ENCODE peak calls at places on chromosome 6, in seven cellular contexts. J, F, P, Y, U, G and A are unnamed samples.

GRCh38 chr6:147868493-147869222 is 360.2 kb downstream of the SAMD5 start:
- DNase-seq in Y (no peak), J (no peak), U (no peak), F (no peak), P (no peak), G (no peak), A (no peak)

GRCh38 chr6:170022291-170022722 is 268.6 kb downstream of the DLL1 start:
- DNase-seq in P (no peak), J (no peak), Y (no peak), F (no peak), G (no peak), U (peak), A (peak)

GRCh38 chr6:147127587-147127986 is 76.6 kb upstream of the STXBP5 start:
- DNase-seq in Y (no peak), F (no peak), P (no peak), J (no peak), U (no peak), G (no peak), A (no peak)

GRCh38 chr6:44696686-44697085 is 309.2 kb downstream of the CDC5L start:
- DNase-seq in G (no peak), Y (no peak), U (no peak), F (no peak), J (no peak), P (no peak), A (no peak)

GRCh38 chr6:3289664-3290055 is 30.9 kb downstream of the PSMG4 start:
- DNase-seq in J (no peak), F (no peak), U (no peak), Y (no peak), P (no peak), G (no peak), A (peak)

GRCh38 chr6:168514216-168514615 is 73.2 kb downstream of the SMOC2 start:
- DNase-seq in P (no peak), U (no peak), F (no peak), G (peak), Y (no peak), J (no peak), A (peak)

GRCh38 chr6:56766806-56767178 is 124.1 kb upstream of the DST start:
- DNase-seq in Y (no peak), F (no peak), U (no peak), P (no peak), J (no peak), G (peak), A (no peak)

GRCh38 chr6:33987531-33988021 is 158.3 kb downstream of the GRM4 start:
- DNase-seq in J (no peak), Y (no peak), F (peak), G (no peak), P (no peak), U (peak), A (peak)

GRCh38 chr6:144006731-144007454 is 1.2 kb downstream of the PLAGL1 start:
- DNase-seq in F (peak), G (peak), P (peak), J (no peak), U (no peak), Y (no peak), A (no peak)

GRCh38 chr6:122207794-122208193 is 191.7 kb upstream of the HSF2 start:
- DNase-seq in U (no peak), F (no peak), J (no peak), P (peak), Y (no peak), G (no peak), A (no peak)

GRCh38 chr6:19697744-19698290 is 139.4 kb upstream of the ID4 start:
- DNase-seq in J (no peak), F (no peak), Y (no peak), P (peak), G (peak), U (no peak), A (no peak)

GRCh38 chr6:142784344-142784743 is 160.6 kb downstream of the HIVEP2 start:
- DNase-seq in G (no peak), P (no peak), Y (no peak), U (no peak), F (no peak), J (no peak), A (no peak)

GRCh38 chr6:41568585-41569384 is 22.6 kb downstream of the FOXP4 start:
- DNase-seq in F (peak), J (no peak), U (no peak), Y (no peak), G (no peak), P (peak), A (no peak)

GRCh38 chr6:135126034-135126433 is 55.1 kb upstream of the MYB start:
- DNase-seq in F (no peak), Y (no peak), J (no peak), P (no peak), G (no peak), U (no peak), A (no peak)

GRCh38 chr6:116381000-116381399 is 10.3 kb downstream of the DSE start:
- DNase-seq in F (no peak), G (no peak), J (no peak), Y (no peak), P (no peak), U (no peak), A (no peak)

GRCh38 chr6:101181006-101181405 is 212.5 kb upstream of the GRIK2 start:
- DNase-seq in Y (no peak), G (no peak), F (no peak), P (no peak), U (no peak), J (no peak), A (no peak)

GRCh38 chr6:80440496-80441160 is 334.2 kb downstream of the BCKDHB start:
- DNase-seq in U (no peak), G (no peak), P (no peak), J (no peak), F (no peak), Y (no peak), A (no peak)

GRCh38 chr6:134647861-134648260 is 302.0 kb downstream of the ALDH8A1 start:
- DNase-seq in P (no peak), Y (no peak), G (no peak), U (no peak), J (no peak), F (no peak), A (no peak)

GRCh38 chr6:106637051-106637717 is 7.8 kb downstream of the QRSL1 start:
- DNase-seq in F (no peak), U (no peak), J (no peak), P (no peak), Y (no peak), G (no peak), A (no peak)